ENCODE peak calls at places on chromosomes 1 and 21, in five cellular contexts. One of them, this sample, is unnamed.
A peak's percentile ranks its signal among the peaks of the same experiment; 100 is the strongest.

GRCh38 chr1:11862890-11863289 is 4.1 kb upstream of the NPPB start:
- DNase-seq in HL-60: no peak
- DNase-seq in SK-N-SH: no peak
- DNase-seq in Caco-2: no peak
- DNase-seq in keratinocyte: no peak
- DNase-seq in this sample: no peak

GRCh38 chr1:41282679-41283317 is 40.7 kb upstream of the SCMH1 start:
- DNase-seq in HL-60: peak; percentile 33
- DNase-seq in SK-N-SH: peak; percentile 78
- DNase-seq in Caco-2: peak; percentile 53
- DNase-seq in keratinocyte: no peak
- DNase-seq in this sample: no peak

GRCh38 chr1:101282314-101283087 is 45.7 kb downstream of the S1PR1 start:
- DNase-seq in HL-60: no peak
- DNase-seq in SK-N-SH: no peak
- DNase-seq in Caco-2: no peak
- DNase-seq in keratinocyte: no peak
- DNase-seq in this sample: no peak

GRCh38 chr1:17438176-17438976 is 1.1 kb downstream of the RCC2 start:
- DNase-seq in HL-60: peak; percentile 79
- DNase-seq in SK-N-SH: peak; percentile 83
- DNase-seq in Caco-2: peak; percentile 55
- DNase-seq in keratinocyte: no peak
- DNase-seq in this sample: no peak

GRCh38 chr21:31295676-31296075 is 48.4 kb downstream of the TIAM1 start:
- DNase-seq in HL-60: no peak
- DNase-seq in SK-N-SH: no peak
- DNase-seq in Caco-2: no peak
- DNase-seq in keratinocyte: no peak
- DNase-seq in this sample: no peak

GRCh38 chr1:37033355-37034291 is 692 bp downstream of the GRIK3 start:
- DNase-seq in HL-60: no peak
- DNase-seq in SK-N-SH: peak; percentile 72
- DNase-seq in Caco-2: no peak
- DNase-seq in keratinocyte: no peak
- DNase-seq in this sample: no peak

GRCh38 chr1:198330982-198331620 is 174.3 kb downstream of the NEK7 start:
- DNase-seq in HL-60: no peak
- DNase-seq in SK-N-SH: no peak
- DNase-seq in Caco-2: no peak
- DNase-seq in keratinocyte: no peak
- DNase-seq in this sample: no peak

GRCh38 chr21:43866233-43866632 is 1.2 kb downstream of the AGPAT3 start:
- DNase-seq in HL-60: no peak
- DNase-seq in SK-N-SH: peak; percentile 83
- DNase-seq in Caco-2: no peak
- DNase-seq in keratinocyte: no peak
- DNase-seq in this sample: no peak

GRCh38 chr1:225754940-225755635 is 22.5 kb upstream of the SRP9 start:
- DNase-seq in HL-60: peak; percentile 38
- DNase-seq in SK-N-SH: no peak
- DNase-seq in Caco-2: peak; percentile 84
- DNase-seq in keratinocyte: no peak
- DNase-seq in this sample: peak; percentile 78

GRCh38 chr1:17225140-17225539 is 20.2 kb downstream of the PADI1 start:
- DNase-seq in HL-60: no peak
- DNase-seq in SK-N-SH: no peak
- DNase-seq in Caco-2: no peak
- DNase-seq in keratinocyte: no peak
- DNase-seq in this sample: no peak

GRCh38 chr1:181516706-181517105 is 33.4 kb downstream of the CACNA1E start:
- DNase-seq in HL-60: peak; percentile 53
- DNase-seq in SK-N-SH: no peak
- DNase-seq in Caco-2: no peak
- DNase-seq in keratinocyte: no peak
- DNase-seq in this sample: no peak

GRCh38 chr1:24606296-24606605 is 36.9 kb upstream of the SRRM1 start:
- DNase-seq in HL-60: no peak
- DNase-seq in SK-N-SH: no peak
- DNase-seq in Caco-2: no peak
- DNase-seq in keratinocyte: no peak
- DNase-seq in this sample: no peak

GRCh38 chr1:116724765-116725375 is 29.4 kb upstream of the CD2 start:
- DNase-seq in HL-60: peak; percentile 63
- DNase-seq in SK-N-SH: peak; percentile 42
- DNase-seq in Caco-2: peak; percentile 53
- DNase-seq in keratinocyte: no peak
- DNase-seq in this sample: no peak

GRCh38 chr1:247110627-247111258 is 6.6 kb upstream of the ZNF669 start:
- DNase-seq in HL-60: no peak
- DNase-seq in SK-N-SH: no peak
- DNase-seq in Caco-2: no peak
- DNase-seq in keratinocyte: no peak
- DNase-seq in this sample: no peak
- H3K4me3 ChIP-seq in HL-60: no peak overlapping the region
- H3K4me3 ChIP-seq in SK-N-SH: peak overlapping the region; percentile 71
- H3K4me3 ChIP-seq in Caco-2: peak overlapping the region; percentile 72
- H3K4me3 ChIP-seq in keratinocyte: peak overlapping the region; percentile 63
- H3K4me3 ChIP-seq in this sample: peak overlapping the region; percentile 58

GRCh38 chr21:45555557-45556301 is 13.5 kb upstream of the SLC19A1 start:
- DNase-seq in HL-60: peak; percentile 76
- DNase-seq in SK-N-SH: peak; percentile 98
- DNase-seq in Caco-2: peak; percentile 93
- DNase-seq in keratinocyte: no peak
- DNase-seq in this sample: no peak
- TF ChIP-seq CTCF in HL-60: peak; percentile 61
- TF ChIP-seq CTCF in SK-N-SH: peak; percentile 91
- TF ChIP-seq CTCF in Caco-2: peak; percentile 98
- TF ChIP-seq CTCF in keratinocyte: peak; percentile 63
- TF ChIP-seq CTCF in this sample: peak; percentile 80

GRCh38 chr21:46100426-46100825 is 2.5 kb downstream of the COL6A2 start:
- DNase-seq in HL-60: no peak
- DNase-seq in SK-N-SH: no peak
- DNase-seq in Caco-2: no peak
- DNase-seq in keratinocyte: no peak
- DNase-seq in this sample: no peak

GRCh38 chr21:46099476-46099875 is 1.6 kb downstream of the COL6A2 start:
- DNase-seq in HL-60: no peak
- DNase-seq in SK-N-SH: peak; percentile 47
- DNase-seq in Caco-2: no peak
- DNase-seq in keratinocyte: no peak
- DNase-seq in this sample: no peak

GRCh38 chr21:46098303-46099141 is 610 bp downstream of the COL6A2 start:
- DNase-seq in HL-60: no peak
- DNase-seq in SK-N-SH: peak; percentile 86
- DNase-seq in Caco-2: no peak
- DNase-seq in keratinocyte: no peak
- DNase-seq in this sample: no peak

GRCh38 chr21:46097826-46098286 is at the start of gene COL6A2:
- DNase-seq in HL-60: no peak
- DNase-seq in SK-N-SH: peak; percentile 97
- DNase-seq in Caco-2: peak; percentile 68
- DNase-seq in keratinocyte: no peak
- DNase-seq in this sample: no peak

GRCh38 chr21:46100020-46100419 is 2.1 kb downstream of the COL6A2 start:
- DNase-seq in HL-60: no peak
- DNase-seq in SK-N-SH: no peak
- DNase-seq in Caco-2: no peak
- DNase-seq in keratinocyte: no peak
- DNase-seq in this sample: no peak
- H3K27me3 ChIP-seq in HL-60: peaks cover 27% of the 10 kb centered on the region
- H3K27me3 ChIP-seq in SK-N-SH: no peaks in the 10 kb centered on the region
- H3K27me3 ChIP-seq in Caco-2: no peaks in the 10 kb centered on the region
- H3K27me3 ChIP-seq in keratinocyte: peaks cover 43% of the 10 kb centered on the region
- H3K27me3 ChIP-seq in this sample: no peaks in the 10 kb centered on the region

DNA sequence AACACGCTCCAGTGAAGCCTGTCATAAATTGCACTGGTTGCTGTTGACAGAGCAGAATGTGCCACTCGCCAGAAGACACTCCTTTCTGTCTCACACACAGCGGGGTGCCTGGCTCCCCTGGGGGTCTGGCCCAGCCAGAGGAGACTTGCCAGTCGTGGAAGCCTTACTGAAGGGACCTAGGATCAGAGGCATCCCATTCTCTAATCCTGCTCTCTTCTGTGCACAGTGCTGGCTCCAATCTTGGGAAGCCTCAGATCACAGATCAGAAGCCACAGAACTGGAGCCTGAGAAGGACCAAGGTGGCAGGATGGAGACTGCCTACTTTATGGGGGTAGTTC is 1.4 kb downstream of the SLC9A1 start:
- DNase-seq in HL-60: no peak
- DNase-seq in SK-N-SH: no peak
- DNase-seq in Caco-2: no peak
- DNase-seq in keratinocyte: no peak
- DNase-seq in this sample: no peak
- H3K4me3 ChIP-seq in HL-60: peak overlapping the region; percentile 49
- H3K4me3 ChIP-seq in SK-N-SH: peak overlapping the region; percentile 69
- H3K4me3 ChIP-seq in Caco-2: peak overlapping the region; percentile 5
- H3K4me3 ChIP-seq in keratinocyte: peak overlapping the region; percentile 65
- H3K4me3 ChIP-seq in this sample: peak overlapping the region; percentile 66

DNA sequence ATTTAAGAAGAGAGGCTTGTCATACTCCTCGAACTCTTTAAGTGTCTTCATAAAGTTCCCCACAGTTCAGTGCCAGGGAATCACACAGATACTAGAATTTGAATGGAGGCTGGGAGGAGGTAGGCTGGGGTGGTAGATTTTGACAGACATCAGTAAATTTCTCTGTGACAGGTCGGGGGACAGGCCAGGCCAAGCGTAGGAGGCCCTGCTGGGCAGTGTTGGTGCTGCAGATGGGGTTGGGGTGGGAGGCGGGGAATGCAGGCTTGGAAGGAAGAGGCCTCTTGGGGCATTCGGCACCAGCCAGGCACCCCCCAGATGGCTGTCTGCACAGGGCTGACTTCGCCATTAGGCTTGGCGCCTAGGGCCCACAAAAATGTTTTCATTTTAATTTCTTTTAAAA is 84.0 kb downstream of the MAN1C1 start:
- DNase-seq in HL-60: no peak
- DNase-seq in SK-N-SH: peak; percentile 68
- DNase-seq in Caco-2: peak; percentile 15
- DNase-seq in keratinocyte: no peak
- DNase-seq in this sample: no peak
- TF ChIP-seq CTCF in HL-60: no peak
- TF ChIP-seq CTCF in SK-N-SH: peak; percentile 20
- TF ChIP-seq CTCF in Caco-2: peak; percentile 21
- TF ChIP-seq CTCF in keratinocyte: no peak
- TF ChIP-seq CTCF in this sample: peak; percentile 6

GRCh38 chr1:34611571-34611970 is 143.3 kb upstream of the GJB5 start:
- DNase-seq in HL-60: no peak
- DNase-seq in SK-N-SH: no peak
- DNase-seq in Caco-2: no peak
- DNase-seq in keratinocyte: no peak
- DNase-seq in this sample: no peak

GRCh38 chr1:34617717-34618116 is 137.1 kb upstream of the GJB5 start:
- DNase-seq in HL-60: no peak
- DNase-seq in SK-N-SH: no peak
- DNase-seq in Caco-2: no peak
- DNase-seq in keratinocyte: no peak
- DNase-seq in this sample: no peak

GRCh38 chr1:34606504-34606903 is 148.3 kb upstream of the GJB5 start:
- DNase-seq in HL-60: no peak
- DNase-seq in SK-N-SH: no peak
- DNase-seq in Caco-2: no peak
- DNase-seq in keratinocyte: no peak
- DNase-seq in this sample: no peak

GRCh38 chr1:34610063-34610462 is 144.8 kb upstream of the GJB5 start:
- DNase-seq in HL-60: no peak
- DNase-seq in SK-N-SH: no peak
- DNase-seq in Caco-2: no peak
- DNase-seq in keratinocyte: no peak
- DNase-seq in this sample: no peak

DNA sequence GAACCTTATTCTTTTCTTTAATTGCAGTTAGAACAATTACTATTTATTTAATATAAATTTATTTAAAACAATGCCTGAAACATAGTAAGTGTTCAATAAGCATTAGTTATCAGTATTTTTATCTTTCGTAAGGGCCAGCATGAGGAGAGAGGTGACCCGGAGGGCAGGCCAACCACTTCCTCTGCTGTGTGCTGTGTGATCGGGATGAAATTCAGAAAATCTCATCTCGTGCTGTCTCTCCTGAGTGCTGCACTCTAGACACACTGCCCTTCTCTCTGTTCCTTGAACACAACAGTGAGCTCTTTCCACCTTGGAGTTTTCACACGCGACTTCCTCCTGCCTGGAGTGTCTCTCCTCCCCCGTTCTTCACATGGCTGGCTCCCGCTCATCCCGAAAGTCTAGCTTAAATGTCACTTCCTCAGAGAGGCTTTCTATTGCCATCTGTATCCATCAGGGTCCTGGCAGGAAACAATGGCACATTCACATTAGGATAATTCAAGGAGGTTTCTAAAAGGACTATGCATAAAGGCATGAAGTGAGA is 142.7 kb upstream of the GJB5 start:
- DNase-seq in HL-60: no peak
- DNase-seq in SK-N-SH: no peak
- DNase-seq in Caco-2: no peak
- DNase-seq in keratinocyte: no peak
- DNase-seq in this sample: no peak
- H3K27me3 ChIP-seq in HL-60: peaks cover 8% of the 10 kb centered on the region
- H3K27me3 ChIP-seq in SK-N-SH: no peaks in the 10 kb centered on the region
- H3K27me3 ChIP-seq in Caco-2: no peaks in the 10 kb centered on the region
- H3K27me3 ChIP-seq in keratinocyte: peaks cover 3% of the 10 kb centered on the region
- H3K27me3 ChIP-seq in this sample: no peaks in the 10 kb centered on the region

DNA sequence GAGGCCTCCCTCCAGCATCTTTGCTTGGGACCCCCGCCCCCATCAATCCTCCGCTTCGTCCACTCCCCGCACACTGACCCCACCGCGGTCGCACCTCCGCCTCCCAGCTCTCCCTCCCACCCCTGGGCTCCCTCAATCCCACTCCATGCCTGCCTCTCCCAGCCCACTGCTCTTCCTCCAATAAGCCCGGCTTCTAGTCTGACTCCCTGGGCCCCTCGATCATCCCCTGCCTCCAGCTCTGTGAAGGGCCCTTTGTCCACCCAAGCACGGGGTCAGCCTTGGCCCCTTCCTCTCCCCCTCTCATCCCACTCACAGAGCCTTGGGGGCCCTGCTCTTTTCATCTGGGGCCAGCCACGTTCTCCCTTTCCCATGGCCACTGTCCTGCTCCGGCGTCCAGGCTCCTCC is 1.5 kb upstream of the TMEM200B start:
- DNase-seq in HL-60: no peak
- DNase-seq in SK-N-SH: no peak
- DNase-seq in Caco-2: no peak
- DNase-seq in keratinocyte: no peak
- DNase-seq in this sample: no peak
- H3K4me3 ChIP-seq in HL-60: no peak overlapping the region
- H3K4me3 ChIP-seq in SK-N-SH: peak overlapping the region; percentile 69
- H3K4me3 ChIP-seq in Caco-2: peak overlapping the region; percentile 69
- H3K4me3 ChIP-seq in keratinocyte: no peak overlapping the region
- H3K4me3 ChIP-seq in this sample: peak overlapping the region; percentile 79